ENCODE peak calls at places on chromosomes 6 and 20, in five cellular contexts. O, W, P, C and I are unnamed samples.

GRCh38 chr6:13454286-13455221 is 32.8 kb downstream of the GFOD1 start:
- DNase-seq in O (no peak), C (peak), P (peak), W (peak), I (peak)

GRCh38 chr6:90859612-90860011 is 272.7 kb upstream of the MAP3K7 start:
- DNase-seq in W (no peak), C (no peak), P (no peak), O (peak), I (no peak)

GRCh38 chr6:3270258-3270657 is 11.5 kb downstream of the PSMG4 start:
- DNase-seq in W (peak), C (no peak), O (no peak), P (no peak), I (no peak)

GRCh38 chr20:39214778-39215177 is 252.6 kb downstream of the DHX35 start:
- DNase-seq in P (no peak), C (no peak), W (no peak), O (no peak), I (no peak)

GRCh38 chr6:28940859-28941680 is 17.3 kb upstream of the TRIM27 start:
- DNase-seq in W (peak), C (peak), P (peak), O (peak), I (peak)

GRCh38 chr6:153424719-153425400 is 293.8 kb upstream of the RGS17 start:
- DNase-seq in O (no peak), P (no peak), C (no peak), W (no peak), I (no peak)

GRCh38 chr6:145538996-145539395 is 196.3 kb downstream of the EPM2A start:
- DNase-seq in W (no peak), O (no peak), P (no peak), C (no peak), I (no peak)

GRCh38 chr6:34610819-34611477 is 54.8 kb upstream of the SPDEF start:
- DNase-seq in P (peak), O (peak), W (no peak), C (no peak), I (no peak)

GRCh38 chr20:52340036-52340634 is 148.6 kb upstream of the ZFP64 start:
- DNase-seq in O (peak), C (no peak), W (no peak), P (no peak), I (no peak)

GRCh38 chr6:112007805-112008204 is 46.1 kb upstream of the CCN6 start:
- DNase-seq in W (peak), O (no peak), C (no peak), P (peak), I (peak)

GRCh38 chr20:40563296-40563950 is 125.6 kb downstream of the MAFB start:
- DNase-seq in P (no peak), W (peak), O (peak), C (peak), I (no peak)

GRCh38 chr6:136723780-136724179 is 68.5 kb downstream of the MAP3K5 start:
- DNase-seq in C (no peak), W (no peak), O (no peak), P (no peak), I (no peak)

GRCh38 chr6:57024321-57024720 is 22.2 kb upstream of the KIAA1586 start:
- DNase-seq in P (no peak), O (no peak), C (no peak), W (no peak), I (no peak)

GRCh38 chr6:131383421-131384411 is 189.3 kb upstream of the ARG1 start:
- DNase-seq in C (no peak), W (no peak), O (no peak), P (no peak), I (no peak)

GRCh38 chr20:53664121-53664520 is 70.5 kb upstream of the ZNF217 start:
- DNase-seq in C (no peak), P (no peak), W (peak), O (no peak), I (no peak)

GRCh38 chr20:25039697-25040437 is 18.1 kb downstream of the ACSS1 start:
- DNase-seq in C (peak), P (peak), W (peak), O (no peak), I (peak)

GRCh38 chr6:158381214-158381613 is 68.9 kb downstream of the TULP4 start:
- DNase-seq in P (no peak), W (no peak), O (no peak), C (no peak), I (no peak)

GRCh38 chr6:26126394-26127221 is 39.4 kb downstream of the HFE start:
- DNase-seq in W (peak), P (peak), C (peak), O (no peak), I (no peak)

GRCh38 chr6:167056370-167056769 is 57.2 kb downstream of the CEP43 start:
- DNase-seq in P (no peak), C (no peak), W (no peak), O (no peak), I (no peak)

GRCh38 chr20:13297105-13297899 is 76.2 kb downstream of the ISM1 start:
- DNase-seq in O (no peak), W (no peak), P (no peak), C (no peak), I (no peak)

GRCh38 chr6:70849348-70850069 is 107.4 kb downstream of the B3GAT2 start:
- DNase-seq in P (peak), W (no peak), O (no peak), C (no peak), I (no peak)

GRCh38 chr6:129774697-129775447 is 64.9 kb upstream of the ARHGAP18 start:
- DNase-seq in O (peak), W (peak), C (peak), P (peak), I (peak)

GRCh38 chr6:148935705-148936306 is 189.0 kb downstream of the UST start:
- DNase-seq in C (no peak), P (peak), W (no peak), O (no peak), I (no peak)

GRCh38 chr20:62957136-62958117 is 4.9 kb downstream of the SLC17A9 start:
- DNase-seq in P (no peak), O (no peak), W (no peak), C (no peak), I (no peak)
- TF ChIP-seq POLR2A in P (no peak), O (no peak), W (no peak), C (no peak), I (no peak)

GRCh38 chr20:18906046-18906445 is 92.5 kb downstream of the SCP2D1 start:
- DNase-seq in P (no peak), C (no peak), O (no peak), W (no peak), I (no peak)

GRCh38 chr20:18904192-18904591 is 90.6 kb downstream of the SCP2D1 start:
- DNase-seq in O (peak), P (no peak), C (no peak), W (no peak), I (no peak)

GRCh38 chr20:18907353-18907752 is 93.8 kb downstream of the SCP2D1 start:
- DNase-seq in P (no peak), W (no peak), O (no peak), C (no peak), I (no peak)

GRCh38 chr20:18902181-18902725 is 88.7 kb downstream of the SCP2D1 start:
- DNase-seq in C (no peak), P (no peak), W (no peak), O (no peak), I (no peak)

DNA sequence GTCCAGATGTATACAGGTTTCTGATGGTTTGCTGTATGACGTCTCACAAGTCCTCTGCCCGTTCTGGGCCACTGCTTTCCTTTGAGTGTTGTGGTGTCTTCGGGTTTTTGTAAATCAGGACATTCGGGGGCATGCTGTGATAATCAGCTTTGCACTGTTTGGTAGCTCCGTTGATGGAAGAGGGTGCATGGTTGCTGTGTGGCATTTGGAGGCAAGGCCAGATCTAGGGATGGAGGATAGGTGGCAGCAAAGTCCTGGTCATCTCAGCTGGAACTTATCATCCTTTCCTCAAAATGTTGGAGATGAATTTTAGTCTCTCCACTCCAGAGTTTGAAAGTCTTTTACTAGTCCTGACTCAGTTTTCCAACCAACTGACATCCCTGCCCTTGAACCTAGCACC is 91.0 kb downstream of the SCP2D1 start:
- DNase-seq in O (peak), C (no peak), W (peak), P (no peak), I (no peak)
- TF ChIP-seq CTCF in O (peak), C (no peak), W (no peak), P (no peak), I (peak)

DNA sequence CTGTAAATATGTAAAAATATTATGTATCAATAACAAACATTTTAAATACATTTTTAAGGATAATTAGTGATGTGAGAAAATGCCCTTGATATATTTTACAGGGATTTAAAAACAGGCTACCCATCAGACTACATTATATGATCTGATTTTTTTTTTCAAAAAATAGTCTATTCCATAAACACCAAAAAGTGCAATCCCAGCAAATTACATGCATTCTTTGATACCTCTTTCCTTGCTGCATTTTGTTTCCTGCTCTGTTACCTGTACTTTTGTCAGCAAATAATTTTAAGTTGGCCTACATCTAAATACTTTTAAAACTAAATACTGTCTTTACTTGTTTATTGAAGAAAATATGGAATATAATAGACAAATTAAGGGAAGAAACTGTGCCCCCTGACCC is 306.2 kb upstream of the ARID1B start:
- DNase-seq in P (no peak), C (no peak), W (no peak), O (no peak), I (no peak)
- TF ChIP-seq POLR2A in P (no peak), C (no peak), W (no peak), O (no peak), I (no peak)

GRCh38 chr6:17091122-17091521 is 10.7 kb upstream of the STMND1 start:
- DNase-seq in C (no peak), W (no peak), P (peak), O (no peak), I (no peak)

GRCh38 chr6:17096076-17096475 is 5.8 kb upstream of the STMND1 start:
- DNase-seq in W (no peak), P (no peak), C (no peak), O (no peak), I (no peak)

GRCh38 chr6:17098007-17098406 is 3.8 kb upstream of the STMND1 start:
- DNase-seq in W (no peak), C (no peak), O (no peak), P (no peak), I (no peak)

GRCh38 chr6:17096657-17097056 is 5.2 kb upstream of the STMND1 start:
- DNase-seq in P (no peak), O (no peak), W (no peak), C (no peak), I (no peak)

GRCh38 chr6:17093692-17094091 is 8.2 kb upstream of the STMND1 start:
- DNase-seq in O (no peak), W (no peak), C (no peak), P (no peak), I (no peak)
- TF ChIP-seq CTCF in O (peak), W (no peak), C (no peak), P (peak), I (no peak)

DNA sequence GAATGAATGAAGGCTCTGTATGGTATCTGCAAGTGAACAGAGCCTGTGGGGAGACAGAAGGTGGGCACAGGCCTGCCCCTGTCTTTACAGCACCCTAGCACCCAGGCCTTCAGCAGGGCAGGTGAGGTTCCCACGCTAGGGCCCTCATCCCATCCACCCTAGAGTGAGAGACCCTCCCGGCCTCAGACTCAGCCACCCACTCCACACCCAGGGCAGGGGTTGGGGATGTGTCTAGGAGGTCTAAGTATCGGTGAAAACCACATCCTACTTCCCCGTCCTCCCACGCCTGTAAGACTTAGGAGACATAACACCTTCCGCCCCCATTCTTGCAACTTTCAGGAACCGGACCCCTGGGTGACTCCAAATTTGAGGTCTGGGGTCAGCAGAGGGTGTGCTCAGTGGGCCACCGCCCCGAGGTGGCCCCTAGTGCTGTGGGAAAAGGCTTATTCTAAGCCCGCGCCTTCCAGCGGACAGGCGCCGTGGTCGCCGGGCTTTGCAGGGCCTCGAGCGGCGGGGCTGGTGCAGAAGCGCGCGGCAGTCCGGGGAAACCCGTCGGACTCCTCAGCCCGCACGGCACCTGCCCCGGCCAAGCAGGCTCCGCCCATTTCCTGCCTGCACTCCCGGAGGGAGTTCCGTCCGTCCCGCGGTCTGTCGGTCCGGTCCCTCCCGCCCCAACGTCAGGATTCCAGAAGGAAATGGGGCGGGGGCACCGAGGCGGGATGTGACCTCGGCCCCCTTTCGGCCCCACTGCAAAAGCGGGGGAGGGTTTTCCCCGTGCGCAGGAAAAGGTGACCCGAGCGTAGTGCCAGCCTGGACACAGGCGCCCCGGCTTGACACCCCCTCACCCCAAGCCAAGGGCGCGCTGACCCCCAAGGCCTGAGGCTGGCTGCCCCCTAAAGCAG is 872 bp downstream of the SAMD10 start:
- DNase-seq in C (no peak), W (peak), P (peak), O (no peak), I (peak)
- TF ChIP-seq POLR2A in C (no peak), W (peak), P (no peak), O (no peak), I (no peak)

GRCh38 chr6:41941280-41942044 is at the start of gene CCND3:
- DNase-seq in W (peak), O (peak), C (peak), P (peak), I (peak)
- TF ChIP-seq CTCF in W (no peak), O (no peak), C (no peak), P (no peak), I (no peak)